ENCODE peak calls at places on chromosomes 11 and 22, in eight cellular contexts. W, Q, F, G, C, P, R and T are unnamed samples.

GRCh38 chr22:40345801-40346177 is 511 bp upstream of the ADSL start:
- DNase-seq in W (no peak), Q (peak; percentile 43), F (no peak), G (no peak), C (peak; percentile 83), P (no peak), R (peak; percentile 22), T (no peak)

GRCh38 chr11:132101861-132102260 is 731.4 kb downstream of the NTM start:
- DNase-seq in W (no peak), Q (no peak), F (no peak), G (no peak), C (no peak), P (no peak), R (no peak), T (no peak)

GRCh38 chr22:23841292-23841691 is 2.5 kb upstream of the DERL3 start:
- DNase-seq in W (no peak), Q (no peak), F (no peak), G (no peak), C (no peak), P (no peak), R (no peak), T (no peak)

GRCh38 chr11:111736191-111736590 is 30.0 kb downstream of the PPP2R1B start:
- DNase-seq in W (no peak), Q (no peak), F (no peak), G (no peak), C (no peak), P (no peak), R (no peak), T (no peak)

GRCh38 chr11:44097821-44098220 is 2.3 kb downstream of the EXT2 start:
- DNase-seq in W (no peak), Q (no peak), F (no peak), G (no peak), C (no peak), P (no peak), R (no peak), T (no peak)

GRCh38 chr22:24951942-24952836 is at the start of gene KIAA1671:
- DNase-seq in W (peak; percentile 88), Q (peak; percentile 47), F (peak; percentile 84), G (no peak), C (peak; percentile 89), P (peak; percentile 81), R (peak; percentile 96), T (peak; percentile 53)

GRCh38 chr11:66417000-66417399 is 3.8 kb upstream of the NPAS4 start:
- DNase-seq in W (no peak), Q (no peak), F (no peak), G (no peak), C (no peak), P (no peak), R (no peak), T (no peak)

GRCh38 chr22:46047841-46048595 is 71.1 kb upstream of the WNT7B start:
- DNase-seq in W (peak; percentile 72), Q (no peak), F (no peak), G (no peak), C (peak; percentile 79), P (peak; percentile 53), R (no peak), T (no peak)

GRCh38 chr11:59197990-59198389 is 14.7 kb downstream of the MPEG1 start:
- DNase-seq in W (peak; percentile 80), Q (no peak), F (no peak), G (no peak), C (no peak), P (no peak), R (no peak), T (no peak)

GRCh38 chr11:129412501-129412900 is 36.9 kb downstream of the BARX2 start:
- DNase-seq in W (no peak), Q (no peak), F (no peak), G (no peak), C (no peak), P (no peak), R (peak; percentile 47), T (no peak)

GRCh38 chr11:12882670-12883069 is 126.4 kb upstream of the RASSF10 start:
- DNase-seq in W (no peak), Q (no peak), F (no peak), G (no peak), C (no peak), P (no peak), R (no peak), T (no peak)

GRCh38 chr22:19991645-19992451 is 24.8 kb downstream of the ARVCF start:
- DNase-seq in W (no peak), Q (no peak), F (no peak), G (no peak), C (no peak), P (no peak), R (no peak), T (no peak)

GRCh38 chr11:99893803-99894202 is 793.3 kb upstream of the ARHGAP42 start:
- DNase-seq in W (no peak), Q (no peak), F (no peak), G (no peak), C (no peak), P (no peak), R (no peak), T (no peak)

GRCh38 chr11:75626692-75627536 is 41.9 kb downstream of the MAP6 start:
- DNase-seq in W (no peak), Q (no peak), F (no peak), G (no peak), C (no peak), P (no peak), R (no peak), T (no peak)

GRCh38 chr11:114133548-114134329 is 74.2 kb downstream of the ZBTB16 start:
- DNase-seq in W (no peak), Q (no peak), F (no peak), G (no peak), C (no peak), P (no peak), R (no peak), T (no peak)

GRCh38 chr11:114132427-114132826 is 72.9 kb downstream of the ZBTB16 start:
- DNase-seq in W (no peak), Q (no peak), F (no peak), G (no peak), C (no peak), P (no peak), R (no peak), T (no peak)

GRCh38 chr11:114129699-114130659 is 70.5 kb downstream of the ZBTB16 start:
- DNase-seq in W (peak; percentile 60), Q (no peak), F (no peak), G (no peak), C (no peak), P (no peak), R (no peak), T (no peak)

GRCh38 chr11:114132944-114133394 is 73.5 kb downstream of the ZBTB16 start:
- DNase-seq in W (peak; percentile 83), Q (no peak), F (no peak), G (no peak), C (no peak), P (no peak), R (no peak), T (no peak)

GRCh38 chr11:114131366-114131963 is 72.0 kb downstream of the ZBTB16 start:
- DNase-seq in W (peak; percentile 44), Q (no peak), F (no peak), G (no peak), C (no peak), P (no peak), R (no peak), T (no peak)
- H3K27ac ChIP-seq in W (peak overlapping the region; percentile 78), Q (no peak overlapping the region), F (no peak overlapping the region), G (peak overlapping the region; percentile 16), C (no peak overlapping the region), P (no peak overlapping the region), R (no peak overlapping the region), T (no peak overlapping the region)

DNA sequence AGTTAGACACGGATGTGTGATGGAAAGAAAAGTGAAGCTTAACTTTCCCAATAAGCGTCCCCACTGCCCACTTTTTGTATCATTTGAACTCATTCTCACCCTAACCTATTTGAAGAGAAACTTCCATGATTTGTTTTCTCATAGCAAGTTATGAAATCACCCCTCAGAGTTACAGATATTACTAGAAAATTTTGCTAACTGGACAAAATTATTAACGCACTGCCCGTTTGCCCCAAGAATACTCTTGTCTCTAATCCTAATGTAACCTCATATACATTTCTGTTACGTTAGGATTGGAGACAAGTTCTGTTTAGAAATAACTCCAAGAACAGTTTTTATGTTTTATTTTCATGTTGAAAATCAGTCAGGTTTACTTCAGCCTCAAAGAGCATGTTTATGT is 25.5 kb downstream of the TOM1 start:
- DNase-seq in W (no peak), Q (no peak), F (no peak), G (no peak), C (no peak), P (no peak), R (no peak), T (no peak)
- TF ChIP-seq POLR2AphosphoS5 in W (no peak), Q (no peak), F (no peak), G (no peak), C (no peak), P (no peak), R (no peak), T (no peak)

GRCh38 chr11:120527111-120527748 is 15.7 kb downstream of the GRIK4 start:
- DNase-seq in W (no peak), Q (no peak), F (peak; percentile 84), G (no peak), C (no peak), P (no peak), R (no peak), T (no peak)
- H3K27ac ChIP-seq in W (no peak overlapping the region), Q (no peak overlapping the region), F (no peak overlapping the region), G (no peak overlapping the region), C (no peak overlapping the region), P (no peak overlapping the region), R (no peak overlapping the region), T (no peak overlapping the region)

DNA sequence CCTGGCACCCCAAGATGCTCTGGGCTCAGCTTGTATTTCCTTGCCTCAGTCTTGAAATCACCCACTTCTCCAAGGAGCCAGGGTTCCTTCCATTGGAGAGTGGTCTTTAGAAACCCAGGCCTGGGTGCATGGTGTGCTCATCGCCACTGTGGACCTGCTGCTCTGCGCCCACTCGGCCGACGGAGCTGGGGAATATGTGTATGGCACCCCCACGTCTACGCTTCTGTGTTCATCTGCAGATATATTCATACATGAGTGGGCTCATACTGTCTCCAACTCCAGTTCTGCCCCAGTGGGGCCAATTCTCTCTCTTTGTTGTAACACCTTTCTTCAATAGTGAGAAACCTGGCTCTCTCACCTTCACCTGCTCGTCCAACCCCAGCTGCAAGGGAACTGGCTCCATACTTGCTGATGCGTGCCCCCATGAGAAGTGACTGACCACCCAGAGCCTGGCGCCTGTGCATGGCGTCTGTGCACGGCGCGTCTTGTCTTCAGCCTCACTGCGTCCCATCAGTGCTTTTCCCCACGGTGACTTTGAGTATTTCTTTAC is 39.8 kb downstream of the KCNQ1 start:
- DNase-seq in W (no peak), Q (no peak), F (no peak), G (peak; percentile 75), C (no peak), P (no peak), R (no peak), T (no peak)
- TF ChIP-seq POLR2AphosphoS5 in W (no peak), Q (no peak), F (no peak), G (no peak), C (no peak), P (no peak), R (no peak), T (no peak)